ENCODE peak calls at places on chromosomes 16 and 17, in eight cellular contexts. M is NCI-H1092 treated with DMSO at 0.1 percent for 48 hours; S is CD8-positive, alpha-beta T cell; A is cardiac muscle cell; U is cardiac septum; H is M059J; Z is ELR; L is heart right ventricle. X is an unnamed sample.

GRCh38 chr17:74295625-74296547 is 21.9 kb downstream of the DNAI2 start:
- DNase-seq in M (no peak), S (no peak), A (peak), U (no peak), H (peak), Z (no peak), L (peak), X (no peak)

GRCh38 chr16:926715-927114 is 44.1 kb downstream of the LMF1 start:
- DNase-seq in M (no peak), S (no peak), A (no peak), U (no peak), H (no peak), Z (no peak), L (no peak), X (no peak)

GRCh38 chr17:55089955-55090573 is 121.5 kb downstream of the STXBP4 start:
- DNase-seq in M (peak), S (no peak), A (peak), U (no peak), H (peak), Z (peak), L (no peak), X (no peak)

GRCh38 chr17:72192409-72193192 is 71.8 kb downstream of the SOX9 start:
- DNase-seq in M (no peak), S (no peak), A (peak), U (no peak), H (peak), Z (peak), L (peak), X (peak)

GRCh38 chr16:22264786-22265185 is 32.4 kb upstream of the POLR3E start:
- DNase-seq in M (no peak), S (no peak), A (no peak), U (no peak), H (no peak), Z (peak), L (no peak), X (no peak)

GRCh38 chr17:55286681-55287589 is 22.2 kb downstream of the HLF start:
- DNase-seq in M (no peak), S (no peak), A (peak), U (no peak), H (peak), Z (peak), L (no peak), X (no peak)

GRCh38 chr17:3794890-3795757 is 5.9 kb downstream of the ITGAE start:
- DNase-seq in M (no peak), S (peak), A (no peak), U (peak), H (peak), Z (peak), L (no peak), X (no peak)

GRCh38 chr16:5187402-5187952 is 89.9 kb upstream of the EEF2KMT start:
- DNase-seq in M (no peak), S (no peak), A (no peak), U (no peak), H (no peak), Z (no peak), L (no peak), X (no peak)

GRCh38 chr17:6471531-6472465 is 27.5 kb downstream of the PIMREG start:
- DNase-seq in M (no peak), S (no peak), A (peak), U (no peak), H (peak), Z (peak), L (no peak), X (peak)

GRCh38 chr17:69060835-69061234 is at the start of gene ABCA9:
- DNase-seq in M (no peak), S (no peak), A (peak), U (no peak), H (no peak), Z (no peak), L (peak), X (peak)

GRCh38 chr17:80671823-80672105 is 127.1 kb downstream of the RPTOR start:
- DNase-seq in M (no peak), S (no peak), A (no peak), U (no peak), H (no peak), Z (no peak), L (no peak), X (no peak)

GRCh38 chr17:59846391-59847165 is 46.2 kb downstream of the TUBD1 start:
- DNase-seq in M (peak), S (no peak), A (peak), U (no peak), H (peak), Z (peak), L (no peak), X (peak)

GRCh38 chr17:17304521-17304985 is 1.4 kb downstream of the NT5M start:
- DNase-seq in M (no peak), S (peak), A (no peak), U (no peak), H (no peak), Z (no peak), L (no peak), X (no peak)

GRCh38 chr17:41013606-41014005 is 4.7 kb upstream of the KRTAP3-1 start:
- DNase-seq in M (no peak), S (no peak), A (no peak), U (no peak), H (peak), Z (peak), L (peak), X (peak)

GRCh38 chr17:65195716-65196115 is 58.5 kb downstream of the RGS9 start:
- DNase-seq in M (no peak), S (no peak), A (no peak), U (no peak), H (no peak), Z (no peak), L (no peak), X (no peak)

X was measured in GM04503.